ENCODE peak calls at places on chromosome 18, in eight cellular contexts. N is cardiac fibroblast, A is AG10803, F is heart right ventricle, I is AG04450, W is foreskin fibroblast, P is psoas muscle, H is mesothelial cell of epicardium. Y is an unnamed sample.

GRCh38 chr18:26301681-26302080 is 75.4 kb downstream of the TAF4B start:
- DNase-seq in N (peak; percentile 42), A (peak; percentile 65), F (no peak), I (no peak), W (peak; percentile 7), P (no peak), H (no peak), Y (peak; percentile 40)

GRCh38 chr18:58657081-58657480 is 14.2 kb upstream of the MALT1 start:
- DNase-seq in N (no peak), A (no peak), F (no peak), I (no peak), W (no peak), P (no peak), H (no peak), Y (no peak)

GRCh38 chr18:45334188-45334587 is 281.1 kb upstream of the SLC14A2 start:
- DNase-seq in N (no peak), A (no peak), F (no peak), I (no peak), W (no peak), P (no peak), H (no peak), Y (no peak)

GRCh38 chr18:9737814-9738160 is 29.7 kb downstream of the RAB31 start:
- DNase-seq in N (no peak), A (no peak), F (no peak), I (no peak), W (no peak), P (no peak), H (peak; percentile 44), Y (no peak)

GRCh38 chr18:45456076-45457066 is 158.9 kb upstream of the SLC14A2 start:
- DNase-seq in N (no peak), A (no peak), F (no peak), I (no peak), W (no peak), P (peak; percentile 54), H (no peak), Y (no peak)

GRCh38 chr18:76390452-76391035 is 104.5 kb downstream of the ZNF516 start:
- DNase-seq in N (no peak), A (no peak), F (no peak), I (no peak), W (no peak), P (no peak), H (no peak), Y (no peak)

GRCh38 chr18:77320960-77321559 is 71.4 kb downstream of the GALR1 start:
- DNase-seq in N (no peak), A (no peak), F (no peak), I (no peak), W (no peak), P (no peak), H (no peak), Y (no peak)

GRCh38 chr18:58580078-58580477 is 48.8 kb downstream of the ALPK2 start:
- DNase-seq in N (no peak), A (peak; percentile 78), F (no peak), I (no peak), W (no peak), P (no peak), H (no peak), Y (no peak)

GRCh38 chr18:3998698-3999333 is 456.3 kb downstream of the DLGAP1 start:
- DNase-seq in N (peak; percentile 70), A (peak; percentile 62), F (no peak), I (peak; percentile 30), W (peak; percentile 21), P (no peak), H (no peak), Y (peak; percentile 45)

GRCh38 chr18:44590976-44591375 is 89.7 kb upstream of the SETBP1 start:
- DNase-seq in N (no peak), A (peak; percentile 54), F (no peak), I (no peak), W (no peak), P (no peak), H (no peak), Y (no peak)

GRCh38 chr18:3675446-3675845 is 225.5 kb downstream of the TGIF1 start:
- DNase-seq in N (no peak), A (peak; percentile 39), F (no peak), I (no peak), W (peak; percentile 32), P (no peak), H (no peak), Y (no peak)

GRCh38 chr18:11983592-11983991 is 2.3 kb downstream of the IMPA2 start:
- DNase-seq in N (no peak), A (no peak), F (no peak), I (no peak), W (no peak), P (peak; percentile 84), H (no peak), Y (no peak)

GRCh38 chr18:12318334-12318697 is 10.3 kb downstream of the TUBB6 start:
- DNase-seq in N (no peak), A (no peak), F (no peak), I (no peak), W (no peak), P (peak; percentile 51), H (no peak), Y (no peak)

GRCh38 chr18:10057808-10058791 is 144.3 kb downstream of the VAPA start:
- DNase-seq in N (peak; percentile 89), A (peak; percentile 90), F (no peak), I (no peak), W (peak; percentile 78), P (no peak), H (no peak), Y (peak; percentile 80)

GRCh38 chr18:56990678-56991077 is 156.2 kb upstream of the BOD1L2 start:
- DNase-seq in N (no peak), A (no peak), F (no peak), I (no peak), W (no peak), P (no peak), H (no peak), Y (no peak)

GRCh38 chr18:7221424-7222155 is 9.3 kb upstream of the LRRC30 start:
- DNase-seq in N (peak; percentile 81), A (peak; percentile 69), F (no peak), I (peak; percentile 29), W (peak; percentile 50), P (peak; percentile 55), H (no peak), Y (peak; percentile 54)

GRCh38 chr18:48896875-48897511 is 53.8 kb downstream of the SMAD7 start:
- DNase-seq in N (no peak), A (peak; percentile 21), F (peak; percentile 54), I (no peak), W (no peak), P (no peak), H (no peak), Y (no peak)

GRCh38 chr18:58045265-58046086 is 1.4 kb downstream of the NEDD4L start:
- DNase-seq in N (peak; percentile 32), A (no peak), F (peak; percentile 17), I (no peak), W (no peak), P (no peak), H (peak; percentile 41), Y (no peak)

GRCh38 chr18:59033361-59033760 is 106.3 kb upstream of the SEC11C start:
- DNase-seq in N (no peak), A (no peak), F (no peak), I (no peak), W (peak; percentile 10), P (no peak), H (no peak), Y (no peak)

GRCh38 chr18:62245177-62245576 is 58.1 kb downstream of the RELCH start:
- DNase-seq in N (no peak), A (no peak), F (no peak), I (no peak), W (no peak), P (no peak), H (no peak), Y (no peak)

GRCh38 chr18:62248313-62248712 is 61.3 kb downstream of the RELCH start:
- DNase-seq in N (no peak), A (no peak), F (no peak), I (no peak), W (no peak), P (no peak), H (no peak), Y (no peak)

GRCh38 chr18:62242955-62243354 is 55.9 kb downstream of the RELCH start:
- DNase-seq in N (no peak), A (peak; percentile 29), F (no peak), I (no peak), W (peak; percentile 16), P (no peak), H (no peak), Y (no peak)

GRCh38 chr18:62249478-62250097 is 62.5 kb downstream of the RELCH start:
- DNase-seq in N (peak; percentile 89), A (peak; percentile 78), F (peak; percentile 13), I (peak; percentile 49), W (peak; percentile 30), P (peak; percentile 53), H (peak; percentile 33), Y (peak; percentile 79)

DNA sequence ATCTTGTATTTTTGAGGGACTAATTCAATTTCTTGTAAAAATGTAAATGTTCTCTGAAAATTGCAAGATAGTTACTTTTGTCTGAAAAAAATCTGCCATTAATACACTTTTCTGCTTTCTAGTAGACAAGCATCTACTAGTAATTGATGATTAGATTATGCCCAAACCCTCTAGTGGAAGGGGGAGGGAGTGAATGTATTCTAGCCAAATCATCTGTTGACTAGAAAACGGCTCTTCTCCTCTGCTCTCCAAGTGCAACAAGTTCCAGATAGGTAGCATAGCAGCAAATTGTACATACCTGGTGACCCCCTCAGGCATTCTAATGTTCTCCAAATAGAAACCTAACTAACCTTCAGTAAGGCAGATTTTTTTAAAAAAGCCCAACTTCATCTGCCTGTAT is 58.6 kb downstream of the RELCH start:
- DNase-seq in N (no peak), A (no peak), F (no peak), I (no peak), W (no peak), P (no peak), H (no peak), Y (no peak)
- TF ChIP-seq CTCF in N (no peak), A (no peak), F (no peak), I (no peak), W (no peak), P (no peak), H (peak; percentile 11), Y (no peak)

GRCh38 chr18:34821669-34822210 is 111.6 kb downstream of the DTNA start:
- DNase-seq in N (no peak), A (no peak), F (no peak), I (peak; percentile 74), W (no peak), P (no peak), H (no peak), Y (no peak)
- TF ChIP-seq CTCF in N (no peak), A (no peak), F (no peak), I (peak; percentile 43), W (no peak), P (no peak), H (no peak), Y (peak; percentile 15)

GRCh38 chr18:34544930-34545329 is 165.2 kb upstream of the DTNA start:
- DNase-seq in N (no peak), A (no peak), F (no peak), I (no peak), W (no peak), P (no peak), H (no peak), Y (no peak)
- TF ChIP-seq CTCF in N (no peak), A (no peak), F (no peak), I (no peak), W (no peak), P (no peak), H (no peak), Y (no peak)

DNA sequence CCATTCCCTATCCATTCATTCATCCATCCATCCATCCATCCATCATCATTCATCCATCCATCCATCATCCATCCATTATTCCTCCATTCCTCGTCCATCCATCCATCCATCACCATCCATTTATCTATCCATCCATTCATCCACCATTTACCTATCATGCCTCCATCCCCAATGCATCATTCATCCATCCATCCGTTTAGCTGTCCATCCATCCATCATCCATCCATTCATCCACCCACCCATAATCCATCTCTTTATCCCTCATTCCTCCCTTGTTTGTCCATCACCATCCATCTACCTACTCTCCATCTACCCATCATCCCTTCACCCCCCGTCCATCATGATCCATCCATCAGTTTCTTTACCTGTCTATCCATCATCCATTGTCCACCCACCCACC is 13.6 kb downstream of the NFATC1 start:
- DNase-seq in N (no peak), A (no peak), F (no peak), I (no peak), W (no peak), P (no peak), H (no peak), Y (no peak)
- TF ChIP-seq CTCF in N (no peak), A (no peak), F (no peak), I (no peak), W (no peak), P (no peak), H (no peak), Y (no peak)